ENCODE peak calls at places on chromosome 14, in ten cellular contexts. One of them, this sample, is unnamed.

GRCh38 chr14:101927859-101928258 is 36.5 kb upstream of the DYNC1H1 start:
- DNase-seq in EH: peak; percentile 96
- DNase-seq in activated naive CD8-positive, alpha-beta T cell treated with anti-CD3 and anti-CD28 coated beads for 36 hours: no peak
- DNase-seq in tibial artery: peak; percentile 95
- DNase-seq in neural crest cell: no peak
- DNase-seq in cardiac fibroblast: peak; percentile 96
- DNase-seq in NCI-H1694: no peak
- DNase-seq in T-helper 1 cell: no peak
- DNase-seq in left ventricle myocardium superior: peak; percentile 94
- DNase-seq in amygdala: no peak
- DNase-seq in this sample: no peak

GRCh38 chr14:41280745-41281144 is 325.9 kb upstream of the LRFN5 start:
- DNase-seq in EH: no peak
- DNase-seq in activated naive CD8-positive, alpha-beta T cell treated with anti-CD3 and anti-CD28 coated beads for 36 hours: no peak
- DNase-seq in tibial artery: no peak
- DNase-seq in neural crest cell: no peak
- DNase-seq in cardiac fibroblast: peak; percentile 23
- DNase-seq in NCI-H1694: peak; percentile 38
- DNase-seq in T-helper 1 cell: no peak
- DNase-seq in left ventricle myocardium superior: no peak
- DNase-seq in amygdala: no peak
- DNase-seq in this sample: no peak

GRCh38 chr14:100554082-100554677 is 33.0 kb downstream of the BEGAIN start:
- DNase-seq in EH: peak; percentile 21
- DNase-seq in activated naive CD8-positive, alpha-beta T cell treated with anti-CD3 and anti-CD28 coated beads for 36 hours: no peak
- DNase-seq in tibial artery: no peak
- DNase-seq in neural crest cell: no peak
- DNase-seq in cardiac fibroblast: peak; percentile 21
- DNase-seq in NCI-H1694: no peak
- DNase-seq in T-helper 1 cell: no peak
- DNase-seq in left ventricle myocardium superior: peak; percentile 76
- DNase-seq in amygdala: no peak
- DNase-seq in this sample: no peak

GRCh38 chr14:41597647-41598046 is 9.0 kb upstream of the LRFN5 start:
- DNase-seq in EH: no peak
- DNase-seq in activated naive CD8-positive, alpha-beta T cell treated with anti-CD3 and anti-CD28 coated beads for 36 hours: no peak
- DNase-seq in tibial artery: no peak
- DNase-seq in neural crest cell: no peak
- DNase-seq in cardiac fibroblast: no peak
- DNase-seq in NCI-H1694: no peak
- DNase-seq in T-helper 1 cell: no peak
- DNase-seq in left ventricle myocardium superior: no peak
- DNase-seq in amygdala: no peak
- DNase-seq in this sample: no peak

GRCh38 chr14:94540031-94540794 is 21.0 kb upstream of the SERPINA4 start:
- DNase-seq in EH: peak; percentile 53
- DNase-seq in activated naive CD8-positive, alpha-beta T cell treated with anti-CD3 and anti-CD28 coated beads for 36 hours: no peak
- DNase-seq in tibial artery: peak; percentile 44
- DNase-seq in neural crest cell: no peak
- DNase-seq in cardiac fibroblast: peak; percentile 64
- DNase-seq in NCI-H1694: no peak
- DNase-seq in T-helper 1 cell: no peak
- DNase-seq in left ventricle myocardium superior: no peak
- DNase-seq in amygdala: no peak
- DNase-seq in this sample: no peak

GRCh38 chr14:93984070-93984469 is 7.7 kb upstream of the ASB2 start:
- DNase-seq in EH: peak; percentile 38
- DNase-seq in activated naive CD8-positive, alpha-beta T cell treated with anti-CD3 and anti-CD28 coated beads for 36 hours: no peak
- DNase-seq in tibial artery: no peak
- DNase-seq in neural crest cell: no peak
- DNase-seq in cardiac fibroblast: peak; percentile 12
- DNase-seq in NCI-H1694: no peak
- DNase-seq in T-helper 1 cell: no peak
- DNase-seq in left ventricle myocardium superior: no peak
- DNase-seq in amygdala: no peak
- DNase-seq in this sample: no peak

GRCh38 chr14:21825147-21825743 is 151.6 kb upstream of the OR4E1 start:
- DNase-seq in EH: no peak
- DNase-seq in activated naive CD8-positive, alpha-beta T cell treated with anti-CD3 and anti-CD28 coated beads for 36 hours: peak; percentile 42
- DNase-seq in tibial artery: no peak
- DNase-seq in neural crest cell: peak; percentile 4
- DNase-seq in cardiac fibroblast: peak; percentile 13
- DNase-seq in NCI-H1694: no peak
- DNase-seq in T-helper 1 cell: peak; percentile 12
- DNase-seq in left ventricle myocardium superior: no peak
- DNase-seq in amygdala: no peak
- DNase-seq in this sample: no peak

GRCh38 chr14:93231129-93231979 is 24.3 kb downstream of the UBR7 start:
- DNase-seq in EH: peak; percentile 67
- DNase-seq in activated naive CD8-positive, alpha-beta T cell treated with anti-CD3 and anti-CD28 coated beads for 36 hours: no peak
- DNase-seq in tibial artery: no peak
- DNase-seq in neural crest cell: no peak
- DNase-seq in cardiac fibroblast: peak; percentile 67
- DNase-seq in NCI-H1694: peak; percentile 66
- DNase-seq in T-helper 1 cell: no peak
- DNase-seq in left ventricle myocardium superior: no peak
- DNase-seq in amygdala: peak; percentile 16
- DNase-seq in this sample: no peak

GRCh38 chr14:72186461-72187035 is 254.3 kb downstream of the RGS6 start:
- DNase-seq in EH: peak; percentile 27
- DNase-seq in activated naive CD8-positive, alpha-beta T cell treated with anti-CD3 and anti-CD28 coated beads for 36 hours: no peak
- DNase-seq in tibial artery: peak; percentile 73
- DNase-seq in neural crest cell: no peak
- DNase-seq in cardiac fibroblast: no peak
- DNase-seq in NCI-H1694: no peak
- DNase-seq in T-helper 1 cell: no peak
- DNase-seq in left ventricle myocardium superior: no peak
- DNase-seq in amygdala: no peak
- DNase-seq in this sample: no peak

GRCh38 chr14:22536853-22537338 is 52.1 kb downstream of the DAD1 start:
- DNase-seq in EH: peak; percentile 97
- DNase-seq in activated naive CD8-positive, alpha-beta T cell treated with anti-CD3 and anti-CD28 coated beads for 36 hours: peak; percentile 86
- DNase-seq in tibial artery: peak; percentile 88
- DNase-seq in neural crest cell: no peak
- DNase-seq in cardiac fibroblast: peak; percentile 97
- DNase-seq in NCI-H1694: no peak
- DNase-seq in T-helper 1 cell: peak; percentile 68
- DNase-seq in left ventricle myocardium superior: no peak
- DNase-seq in amygdala: no peak
- DNase-seq in this sample: no peak

This sample was measured in NCI-H187.